ENCODE peak calls at places on chromosomes 5 and 9, in ten cellular contexts. G is astrocyte; A is NCI-H345; Q is lower leg skin; K is stimulated activated CD4-positive, alpha-beta T cell treated with anti-CD3 and anti-CD28 coated beads, TNF-alpha, amount 100 ng/mL, for 24 hours; J is KBM-7; T is GDM1; P is mucosa of gallbladder; O is posterior vena cava; B is fibroblast of lung. S is an unnamed sample.

GRCh38 chr5:8209500-8209899 is 340.6 kb downstream of the MTRR start:
- DNase-seq in G (no peak), A (no peak), Q (no peak), K (no peak), J (no peak), T (no peak), P (no peak), O (no peak), B (no peak), S (no peak)

GRCh38 chr5:45796959-45797553 is 100.9 kb upstream of the HCN1 start:
- DNase-seq in G (no peak), A (no peak), Q (no peak), K (no peak), J (peak; percentile 34), T (peak; percentile 3), P (no peak), O (no peak), B (no peak), S (no peak)

GRCh38 chr5:88081877-88082276 is 186.8 kb downstream of the TMEM161B start:
- DNase-seq in G (no peak), A (no peak), Q (no peak), K (no peak), J (no peak), T (no peak), P (no peak), O (no peak), B (no peak), S (no peak)

GRCh38 chr9:94798201-94798600 is 71.7 kb downstream of the AOPEP start:
- DNase-seq in G (no peak), A (no peak), Q (no peak), K (no peak), J (no peak), T (no peak), P (no peak), O (no peak), B (no peak), S (no peak)

GRCh38 chr5:5536871-5537270 is 114.4 kb downstream of the ICE1 start:
- DNase-seq in G (no peak), A (no peak), Q (no peak), K (no peak), J (no peak), T (no peak), P (no peak), O (no peak), B (no peak), S (no peak)

GRCh38 chr5:73273379-73274050 is 100.5 kb downstream of the TMEM174 start:
- DNase-seq in G (no peak), A (no peak), Q (no peak), K (no peak), J (no peak), T (no peak), P (no peak), O (no peak), B (no peak), S (no peak)

GRCh38 chr5:76717222-76718083 is 1.5 kb downstream of the F2R start:
- DNase-seq in G (no peak), A (no peak), Q (no peak), K (no peak), J (no peak), T (no peak), P (no peak), O (no peak), B (no peak), S (no peak)

GRCh38 chr5:74851684-74852353 is 14.4 kb downstream of the FAM169A start:
- DNase-seq in G (peak; percentile 63), A (no peak), Q (no peak), K (no peak), J (no peak), T (no peak), P (no peak), O (no peak), B (peak; percentile 61), S (no peak)

GRCh38 chr9:20604561-20604960 is 17.7 kb downstream of the MLLT3 start:
- DNase-seq in G (no peak), A (no peak), Q (no peak), K (no peak), J (no peak), T (peak; percentile 8), P (no peak), O (no peak), B (peak; percentile 76), S (no peak)

GRCh38 chr9:92506184-92506857 is 24.0 kb upstream of the ASPN start:
- DNase-seq in G (peak; percentile 97), A (no peak), Q (no peak), K (no peak), J (no peak), T (no peak), P (peak; percentile 38), O (no peak), B (peak; percentile 97), S (no peak)

GRCh38 chr9:107684224-107684623 is 194.7 kb upstream of the KLF4 start:
- DNase-seq in G (peak; percentile 23), A (no peak), Q (no peak), K (no peak), J (no peak), T (no peak), P (no peak), O (no peak), B (peak; percentile 30), S (no peak)

GRCh38 chr9:77588319-77588937 is 59.7 kb downstream of the GNA14 start:
- DNase-seq in G (peak; percentile 90), A (no peak), Q (no peak), K (no peak), J (peak; percentile 49), T (no peak), P (no peak), O (no peak), B (peak; percentile 86), S (no peak)

GRCh38 chr5:79573983-79574890 is 38.0 kb upstream of the TENT2 start:
- DNase-seq in G (no peak), A (no peak), Q (no peak), K (no peak), J (no peak), T (no peak), P (no peak), O (no peak), B (no peak), S (no peak)

S was measured in left colon.